ENCODE peak calls at places on chromosomes 6 and 20, in five cellular contexts. U, Z, Q, S and R are unnamed samples.

GRCh38 chr6:53691252-53691651 is 25.7 kb upstream of the KLHL31 start:
- DNase-seq in Q (no peak), S (no peak), Z (no peak), U (no peak), R (no peak)

GRCh38 chr20:24830649-24831048 is 118.4 kb upstream of the CST7 start:
- DNase-seq in Q (no peak), S (no peak), U (no peak), Z (no peak), R (no peak)

GRCh38 chr6:41181566-41181965 is 18.6 kb upstream of the TREM2 start:
- DNase-seq in Z (no peak), Q (peak; percentile 46), S (no peak), U (no peak), R (no peak)

GRCh38 chr6:67016921-67017460 is 1310.0 kb upstream of the EYS start:
- DNase-seq in Z (no peak), U (no peak), S (no peak), Q (peak; percentile 50), R (no peak)

GRCh38 chr6:88629838-88630462 is 333.5 kb downstream of the RNGTT start:
- DNase-seq in Q (peak; percentile 45), S (no peak), U (no peak), Z (no peak), R (no peak)

GRCh38 chr20:19993937-19994667 is 23.1 kb upstream of the NAA20 start:
- DNase-seq in Q (peak; percentile 71), U (peak; percentile 44), Z (no peak), S (no peak), R (no peak)

GRCh38 chr20:2658414-2659354 is 5.3 kb downstream of the IDH3B start:
- DNase-seq in Q (peak; percentile 30), U (no peak), Z (no peak), S (no peak), R (no peak)

GRCh38 chr20:5770240-5770986 is 20.2 kb downstream of the SHLD1 start:
- DNase-seq in S (no peak), Z (no peak), Q (no peak), U (no peak), R (no peak)

GRCh38 chr20:50595433-50595895 is 85.3 kb downstream of the PTPN1 start:
- DNase-seq in U (no peak), Z (no peak), Q (no peak), S (no peak), R (no peak)

GRCh38 chr6:11130605-11131004 is 19.1 kb upstream of the ERVFRD-1 start:
- DNase-seq in U (no peak), Q (no peak), Z (no peak), S (no peak), R (no peak)

GRCh38 chr6:127366281-127367022 is 23.0 kb upstream of the ECHDC1 start:
- DNase-seq in U (no peak), S (no peak), Z (peak; percentile 95), Q (peak; percentile 69), R (no peak)

GRCh38 chr6:139855741-139856206 is 481.3 kb upstream of the CITED2 start:
- DNase-seq in U (no peak), S (no peak), Q (no peak), Z (peak; percentile 70), R (no peak)

GRCh38 chr6:12258591-12258990 is 31.6 kb upstream of the EDN1 start:
- DNase-seq in U (no peak), S (no peak), Z (no peak), Q (no peak), R (no peak)

GRCh38 chr20:32129863-32130262 is 20.3 kb downstream of the TM9SF4 start:
- DNase-seq in Q (no peak), S (no peak), Z (no peak), U (no peak), R (no peak)

GRCh38 chr6:33700391-33701050 is 11.0 kb downstream of the UQCC2 start:
- DNase-seq in U (peak; percentile 21), Z (no peak), S (peak; percentile 70), Q (peak; percentile 86), R (no peak)

GRCh38 chr20:38143646-38144554 is 21.2 kb downstream of the TGM2 start:
- DNase-seq in Q (no peak), S (no peak), Z (peak; percentile 68), U (no peak), R (peak; percentile 89)

GRCh38 chr20:24365685-24366084 is 103.7 kb upstream of the SYNDIG1 start:
- DNase-seq in S (no peak), U (no peak), Q (no peak), Z (no peak), R (no peak)

GRCh38 chr20:40160151-40160550 is 528.9 kb downstream of the MAFB start:
- DNase-seq in Z (peak; percentile 1), Q (peak; percentile 89), S (no peak), U (peak; percentile 32), R (no peak)

GRCh38 chr6:49384913-49385312 is 78.1 kb downstream of the MMUT start:
- DNase-seq in Q (no peak), Z (no peak), U (no peak), S (no peak), R (no peak)

GRCh38 chr6:168529214-168529613 is 88.2 kb downstream of the SMOC2 start:
- DNase-seq in S (no peak), Q (no peak), U (no peak), Z (no peak), R (no peak)

GRCh38 chr6:158996863-158997262 is 3.1 kb downstream of the RSPH3 start:
- DNase-seq in U (no peak), Z (no peak), Q (no peak), S (no peak), R (no peak)

GRCh38 chr6:53180678-53181077 is 32.0 kb upstream of the GCM1 start:
- DNase-seq in S (no peak), U (no peak), Z (no peak), Q (no peak), R (no peak)

GRCh38 chr6:35718911-35719381 is 17.9 kb upstream of the ARMC12 start:
- DNase-seq in S (no peak), Q (no peak), Z (no peak), U (no peak), R (no peak)

GRCh38 chr6:42783876-42784738 is 2.3 kb downstream of the BICRAL start:
- DNase-seq in Q (peak; percentile 6), S (no peak), Z (no peak), U (no peak), R (no peak)

GRCh38 chr6:2231438-2231837 is 14.0 kb downstream of the GMDS start:
- DNase-seq in U (no peak), Z (no peak), Q (peak; percentile 32), S (no peak), R (no peak)

GRCh38 chr6:168180548-168181011 is 101.6 kb upstream of the FRMD1 start:
- DNase-seq in U (no peak), Q (no peak), Z (no peak), S (no peak), R (no peak)

GRCh38 chr20:1934578-1935573 is 39.7 kb downstream of the SIRPA start:
- DNase-seq in U (peak; percentile 54), Q (peak; percentile 72), Z (peak; percentile 87), S (no peak), R (peak; percentile 97)

GRCh38 chr6:134347916-134348805 is 30.2 kb upstream of the SGK1 start:
- DNase-seq in Z (peak; percentile 64), S (no peak), Q (peak; percentile 90), U (peak; percentile 27), R (peak; percentile 78)

GRCh38 chr6:27753668-27754407 is 158.4 kb downstream of the OR2B2 start:
- DNase-seq in U (peak; percentile 26), S (peak; percentile 74), Z (peak; percentile 13), Q (peak; percentile 95), R (no peak)